ENCODE peak calls at places on chromosomes 13 and 19, in ten cellular contexts. W, K, M, J, L, G, C, N, T and E are unnamed samples.

GRCh38 chr13:46698015-46698414 is 98.9 kb downstream of the ESD start:
- DNase-seq in T (no peak), W (no peak), G (peak; percentile 63), N (peak; percentile 67), L (no peak), K (no peak), M (no peak), C (peak; percentile 83), J (no peak), E (no peak)

GRCh38 chr19:534088-534487 is 2.5 kb downstream of the CDC34 start:
- DNase-seq in G (no peak), N (no peak), K (no peak), J (no peak), M (no peak), W (no peak), L (no peak), T (no peak), C (no peak), E (no peak)

GRCh38 chr19:49387936-49388372 is at the start of gene KASH5:
- DNase-seq in K (no peak), J (no peak), M (no peak), T (peak; percentile 24), C (peak; percentile 90), N (peak; percentile 72), W (peak; percentile 56), L (no peak), G (peak; percentile 81), E (peak; percentile 95)

GRCh38 chr19:29775575-29775900 is 36.3 kb upstream of the CCNE1 start:
- DNase-seq in C (peak; percentile 22), L (no peak), N (no peak), J (peak; percentile 42), G (no peak), W (no peak), M (no peak), T (no peak), K (no peak), E (no peak)

GRCh38 chr19:18295034-18295451 is 13.6 kb upstream of the JUND start:
- DNase-seq in J (no peak), L (no peak), M (no peak), T (no peak), K (no peak), W (no peak), C (no peak), N (no peak), G (no peak), E (no peak)

GRCh38 chr13:45167611-45168554 is 33.0 kb downstream of the KCTD4 start:
- DNase-seq in G (peak; percentile 54), M (no peak), K (peak; percentile 35), T (no peak), W (no peak), N (peak; percentile 37), J (peak; percentile 38), C (no peak), L (no peak), E (peak; percentile 69)

GRCh38 chr13:42065414-42065813 is 17.0 kb downstream of the DGKH start:
- DNase-seq in C (no peak), M (no peak), N (no peak), K (no peak), J (no peak), L (no peak), G (no peak), W (no peak), T (no peak), E (no peak)

GRCh38 chr13:100560498-100561215 is 27.9 kb downstream of the GGACT start:
- DNase-seq in T (no peak), G (no peak), K (no peak), C (no peak), L (no peak), N (no peak), J (no peak), W (no peak), M (no peak), E (no peak)

GRCh38 chr19:33251076-33251475 is 25.4 kb upstream of the SLC7A10 start:
- DNase-seq in L (no peak), C (peak; percentile 23), T (no peak), J (no peak), K (no peak), M (no peak), N (no peak), G (no peak), W (no peak), E (peak; percentile 26)